ENCODE peak calls at places on chromosomes 6 and 20, in four cellular contexts. Z is fibroblast of the aortic adventitia, O is neural crest cell, F is hepatocyte. C is an unnamed sample.

GRCh38 chr6:136657629-136658028 is 107.4 kb upstream of the MAP7 start:
- DNase-seq in O (no peak), Z (no peak), F (peak), C (no peak)

GRCh38 chr6:157646012-157646411 is 177.0 kb upstream of the SNX9 start:
- DNase-seq in Z (no peak), O (no peak), F (no peak), C (no peak)

GRCh38 chr6:93176070-93176469 is 243.3 kb downstream of the EPHA7 start:
- DNase-seq in Z (no peak), F (no peak), O (no peak), C (no peak)

GRCh38 chr20:48718914-48719578 is 108.8 kb downstream of the PREX1 start:
- DNase-seq in F (no peak), O (no peak), Z (no peak), C (no peak)

GRCh38 chr6:30960907-30961673 is 20.3 kb downstream of the MUCL3 start:
- DNase-seq in O (no peak), F (no peak), Z (peak), C (no peak)

GRCh38 chr6:33235221-33235634 is 26.9 kb downstream of the RING1 start:
- DNase-seq in F (no peak), O (no peak), Z (no peak), C (no peak)

GRCh38 chr20:53778041-53778516 is 184.4 kb upstream of the ZNF217 start:
- DNase-seq in Z (no peak), F (no peak), O (no peak), C (no peak)

GRCh38 chr6:38933426-38933825 is 115.2 kb upstream of the GLP1R start:
- DNase-seq in O (no peak), Z (peak), F (peak), C (no peak)

GRCh38 chr20:46694484-46694883 is 5.2 kb upstream of the TP53RK start:
- DNase-seq in O (no peak), F (no peak), Z (peak), C (no peak)

GRCh38 chr6:108497883-108498282 is 62.8 kb upstream of the FOXO3 start:
- DNase-seq in O (peak), F (peak), Z (peak), C (no peak)

GRCh38 chr20:48904566-48905321 is 16.8 kb upstream of the ARFGEF2 start:
- DNase-seq in O (peak), F (peak), Z (peak), C (peak)

GRCh38 chr6:37244430-37245310 is 12.9 kb upstream of the TBC1D22B start:
- DNase-seq in O (no peak), F (peak), Z (peak), C (no peak)

GRCh38 chr20:37392441-37393195 is 46.7 kb downstream of the SRC start:
- DNase-seq in O (no peak), Z (no peak), F (no peak), C (no peak)

GRCh38 chr6:162856885-162857284 is 129.1 kb downstream of the PACRG start:
- DNase-seq in Z (peak), O (peak), F (peak), C (no peak)

GRCh38 chr6:113184736-113185135 is 672.4 kb upstream of the MARCKS start:
- DNase-seq in F (no peak), Z (peak), O (no peak), C (no peak)

GRCh38 chr20:63232235-63233060 is 3.3 kb upstream of the BIRC7 start:
- DNase-seq in Z (peak), F (peak), O (no peak), C (no peak)

GRCh38 chr6:2713473-2714358 is 37.0 kb downstream of the MYLK4 start:
- DNase-seq in F (no peak), O (no peak), Z (peak), C (no peak)
- TF ChIP-seq CTCF in F (no peak), O (no peak), Z (no peak), C (no peak)

DNA sequence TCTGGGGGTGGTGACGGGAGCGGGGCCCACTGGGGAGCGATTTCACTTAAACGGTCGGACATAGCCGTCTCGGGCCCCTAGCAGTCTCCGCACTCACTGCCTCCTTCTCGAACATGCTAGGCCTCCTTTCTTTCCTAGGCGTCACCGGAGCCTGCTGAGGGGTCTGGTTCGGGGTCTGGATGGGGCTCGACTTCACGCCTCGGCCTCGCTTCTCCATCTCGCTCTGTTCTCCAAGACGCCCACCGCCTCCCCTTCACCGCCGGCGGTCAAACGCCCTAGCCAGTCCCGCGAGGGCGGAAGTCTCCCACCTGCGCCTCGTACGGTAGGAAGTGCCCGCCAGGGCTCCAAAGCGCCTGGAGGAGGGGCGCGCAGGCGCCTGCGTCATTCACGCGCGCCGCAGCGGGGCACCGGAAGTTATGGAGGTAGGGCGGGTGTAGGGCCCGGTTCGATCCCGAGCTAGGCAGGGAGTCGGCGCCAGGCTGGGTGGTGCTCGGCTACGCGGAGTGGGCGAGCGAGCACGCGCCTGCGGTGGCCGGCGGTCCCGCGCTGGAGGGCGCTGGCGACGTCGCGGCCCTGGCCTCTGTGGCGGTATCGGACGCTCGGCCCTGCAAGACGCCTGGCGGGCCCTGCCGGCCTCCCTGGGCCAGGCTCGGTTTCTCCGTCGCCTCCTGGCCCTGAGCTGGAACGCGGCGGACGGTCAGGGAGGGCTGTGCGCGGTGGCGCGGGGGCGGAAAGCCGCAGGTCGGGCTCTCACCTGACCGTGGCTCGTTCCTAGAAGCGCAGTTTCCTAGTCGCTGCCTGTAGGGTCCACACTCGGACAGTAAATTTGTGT is at the start of the genes DYNLT2 and ERMARD:
- DNase-seq in Z (peak), F (peak), O (peak), C (peak)
- TF ChIP-seq CTCF in Z (peak), F (peak), O (peak), C (peak)

GRCh38 chr20:23200914-23201313 is 114.8 kb upstream of the CD93 start:
- DNase-seq in F (peak), Z (no peak), O (no peak), C (no peak)
- TF ChIP-seq CTCF in F (peak), Z (peak), O (peak), C (peak)

DNA sequence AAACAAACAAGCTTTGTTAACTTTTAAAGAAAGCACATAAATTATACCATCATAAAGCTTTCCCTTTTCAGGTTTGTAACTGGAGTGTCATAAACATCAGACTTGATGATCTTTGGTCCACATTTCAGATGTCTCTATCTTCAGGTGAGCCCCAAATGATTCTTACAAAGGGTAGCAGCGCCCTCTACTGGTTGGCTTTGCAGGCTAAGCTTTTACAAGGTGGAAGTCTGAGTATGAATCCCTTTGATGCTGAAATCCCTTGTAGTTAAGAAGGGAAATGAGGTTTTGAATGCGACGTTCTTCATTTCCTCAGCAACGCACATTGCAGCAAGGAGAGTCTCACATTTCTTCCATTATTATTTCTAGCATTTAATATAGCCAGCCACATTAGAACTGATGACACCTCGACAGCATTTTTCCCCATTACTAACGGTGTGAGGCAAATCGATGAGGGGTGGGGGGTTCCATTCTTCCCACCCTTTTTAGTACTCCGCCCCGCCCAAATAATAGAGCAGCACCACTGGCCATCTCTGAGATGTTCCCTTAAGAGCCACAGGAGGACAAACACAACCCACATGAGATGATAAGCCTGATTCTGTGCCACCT is 126.3 kb upstream of the NT5E start:
- DNase-seq in O (peak), Z (peak), F (peak), C (peak)
- TF ChIP-seq CTCF in O (peak), Z (peak), F (peak), C (peak)